ENCODE peak calls at places on chromosomes 5 and 9, in eight cellular contexts. X, N, U, O, P, D, R and A are unnamed samples.

GRCh38 chr5:86332851-86333250 is 284.9 kb upstream of the COX7C start:
- DNase-seq in O (no peak), D (no peak), U (no peak), X (no peak), N (no peak), R (no peak), P (no peak), A (no peak)

GRCh38 chr5:90740244-90740799 is 181.7 kb downstream of the ADGRV1 start:
- DNase-seq in D (no peak), X (no peak), P (no peak), O (no peak), U (no peak), N (no peak), R (no peak), A (no peak)

GRCh38 chr9:2764371-2764770 is 47.1 kb downstream of the KCNV2 start:
- DNase-seq in D (no peak), U (peak), P (no peak), X (no peak), R (no peak), N (no peak), O (no peak), A (no peak)

GRCh38 chr9:91223000-91223399 is 138.7 kb downstream of the AUH start:
- DNase-seq in U (no peak), R (no peak), X (no peak), D (no peak), O (no peak), N (no peak), P (no peak), A (no peak)

GRCh38 chr5:155575861-155576260 is 562.3 kb downstream of the KIF4B start:
- DNase-seq in P (no peak), O (no peak), U (no peak), X (no peak), N (no peak), D (no peak), R (no peak), A (no peak)

GRCh38 chr9:129763235-129763917 is 10.5 kb upstream of the PTGES start:
- DNase-seq in X (peak), R (peak), P (no peak), U (peak), N (no peak), D (no peak), O (no peak), A (no peak)

GRCh38 chr9:98610711-98611110 is 98.0 kb downstream of the GABBR2 start:
- DNase-seq in P (no peak), R (no peak), U (no peak), N (no peak), X (no peak), D (no peak), O (no peak), A (no peak)

GRCh38 chr5:120146787-120147186 is 317.3 kb upstream of the PRR16 start:
- DNase-seq in N (no peak), O (no peak), P (no peak), D (no peak), X (no peak), U (no peak), R (no peak), A (no peak)

GRCh38 chr5:7872517-7873149 is 3.7 kb downstream of the MTRR start:
- DNase-seq in O (no peak), N (no peak), X (no peak), P (no peak), R (no peak), U (no peak), D (no peak), A (no peak)

GRCh38 chr5:177540438-177540837 is 13.9 kb downstream of the FAM193B start:
- DNase-seq in N (no peak), X (no peak), O (no peak), P (no peak), U (no peak), D (no peak), R (no peak), A (no peak)

GRCh38 chr5:61704289-61704688 is 372.2 kb downstream of the ZSWIM6 start:
- DNase-seq in X (no peak), O (no peak), N (no peak), P (no peak), D (no peak), R (no peak), U (no peak), A (no peak)

GRCh38 chr5:58999804-59000595 is 417.1 kb downstream of the RAB3C start:
- DNase-seq in P (no peak), R (no peak), D (no peak), U (no peak), X (no peak), O (no peak), N (peak), A (no peak)

GRCh38 chr5:127639804-127640203 is 9.1 kb upstream of the CTXN3 start:
- DNase-seq in N (no peak), P (no peak), D (no peak), U (no peak), O (no peak), R (no peak), X (no peak), A (no peak)

GRCh38 chr5:68459500-68460139 is 244.1 kb downstream of the PIK3R1 start:
- DNase-seq in R (no peak), O (no peak), N (no peak), X (no peak), U (no peak), D (no peak), P (no peak), A (no peak)

GRCh38 chr5:121693864-121694263 is 157.8 kb upstream of the FTMT start:
- DNase-seq in N (peak), R (peak), X (no peak), P (no peak), D (no peak), U (peak), O (no peak), A (no peak)

GRCh38 chr5:2184024-2184362 is 301.3 kb upstream of the IRX4 start:
- DNase-seq in D (no peak), R (no peak), P (no peak), U (no peak), N (no peak), O (no peak), X (no peak), A (no peak)

GRCh38 chr9:84996049-84996448 is 326.5 kb downstream of the NTRK2 start:
- DNase-seq in O (no peak), X (no peak), D (no peak), N (peak), R (peak), P (no peak), U (peak), A (no peak)

GRCh38 chr5:33997331-33997983 is 10.4 kb downstream of the AMACR start:
- DNase-seq in U (peak), N (peak), R (peak), X (no peak), P (peak), O (no peak), D (peak), A (peak)

GRCh38 chr9:130405657-130406257 is 39.0 kb upstream of the ASS1 start:
- DNase-seq in D (no peak), R (no peak), O (no peak), U (no peak), X (no peak), N (no peak), P (no peak), A (no peak)

GRCh38 chr5:123813937-123814624 is 302.1 kb downstream of the CSNK1G3 start:
- DNase-seq in O (no peak), X (no peak), U (peak), N (no peak), P (no peak), D (no peak), R (peak), A (no peak)

GRCh38 chr5:143796110-143796509 is 15.9 kb upstream of the HMHB1 start:
- DNase-seq in O (no peak), X (no peak), P (no peak), R (peak), D (no peak), U (no peak), N (no peak), A (no peak)

GRCh38 chr5:179467441-179467840 is 82.9 kb upstream of the RUFY1 start:
- DNase-seq in X (no peak), D (no peak), R (no peak), O (no peak), P (no peak), U (no peak), N (no peak), A (no peak)

GRCh38 chr9:90907790-90908189 is 106.2 kb downstream of the SYK start:
- DNase-seq in R (no peak), X (no peak), O (no peak), D (no peak), U (no peak), P (no peak), N (no peak), A (no peak)

GRCh38 chr9:4741365-4742031 is 496 bp upstream of the AK3 start:
- DNase-seq in X (peak), N (no peak), U (no peak), D (peak), R (peak), O (no peak), P (peak), A (no peak)

GRCh38 chr9:110650991-110651411 is 17.6 kb upstream of the MUSK start:
- DNase-seq in D (peak), P (no peak), O (peak), X (no peak), N (no peak), U (peak), R (peak), A (no peak)

GRCh38 chr9:94867842-94868312 is 141.4 kb downstream of the AOPEP start:
- DNase-seq in R (peak), D (no peak), X (no peak), U (peak), O (no peak), N (peak), P (no peak), A (peak)

GRCh38 chr9:31144614-31145013 is 1239.8 kb upstream of the ACO1 start:
- DNase-seq in D (no peak), X (no peak), P (no peak), N (no peak), R (no peak), O (no peak), U (no peak), A (no peak)

GRCh38 chr9:112166176-112167140 is 8.6 kb downstream of the SUSD1 start:
- DNase-seq in O (no peak), X (no peak), D (no peak), U (peak), R (peak), P (no peak), N (peak), A (peak)
- TF ChIP-seq CTCF in O (no peak), X (peak), D (no peak), U (peak), R (peak), P (no peak), N (peak), A (no peak)

GRCh38 chr9:81078555-81078954 is 610.8 kb downstream of the TLE1 start:
- DNase-seq in U (no peak), O (no peak), X (no peak), N (no peak), P (no peak), R (no peak), D (no peak), A (no peak)

GRCh38 chr9:81080185-81080584 is 609.2 kb downstream of the TLE1 start:
- DNase-seq in O (no peak), U (no peak), P (no peak), N (no peak), X (no peak), D (no peak), R (no peak), A (no peak)

GRCh38 chr9:81076131-81076530 is 613.2 kb downstream of the TLE1 start:
- DNase-seq in N (no peak), U (no peak), P (no peak), X (no peak), D (no peak), R (no peak), O (no peak), A (no peak)

GRCh38 chr9:81074261-81074660 is 615.1 kb downstream of the TLE1 start:
- DNase-seq in O (no peak), X (no peak), N (no peak), D (no peak), U (no peak), R (no peak), P (no peak), A (no peak)

GRCh38 chr9:81077572-81077971 is 611.8 kb downstream of the TLE1 start:
- DNase-seq in R (no peak), D (no peak), N (no peak), P (no peak), U (no peak), X (no peak), O (no peak), A (no peak)
- TF ChIP-seq CTCF in R (no peak), D (no peak), N (no peak), P (no peak), U (no peak), X (no peak), O (no peak), A (no peak)

GRCh38 chr9:96232539-96233241 is 69.3 kb downstream of the HSD17B3 start:
- DNase-seq in O (no peak), X (peak), P (no peak), U (peak), D (peak), R (peak), N (peak), A (peak)

GRCh38 chr9:96232164-96232538 is 69.8 kb downstream of the HSD17B3 start:
- DNase-seq in D (no peak), R (no peak), P (no peak), X (no peak), O (no peak), N (no peak), U (no peak), A (no peak)

DNA sequence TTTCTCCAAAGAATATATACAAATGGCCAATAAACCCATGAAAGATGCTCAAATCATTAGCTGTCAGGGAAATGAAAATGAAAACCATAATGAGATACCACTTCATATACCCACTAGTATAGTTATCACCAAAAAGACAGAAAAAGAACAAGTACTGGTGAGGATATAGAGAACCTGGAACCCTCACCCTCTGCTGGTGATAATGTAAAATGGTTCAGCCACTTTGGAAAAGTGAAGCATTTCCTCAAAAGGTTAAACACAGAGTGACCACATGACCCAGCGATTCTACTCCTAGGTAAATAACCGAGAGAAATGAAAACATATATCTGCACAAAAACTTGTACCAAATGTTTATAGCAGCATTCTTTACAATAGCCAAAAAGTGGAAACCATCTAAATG is 72.0 kb downstream of the HSD17B3 start:
- DNase-seq in D (no peak), X (no peak), N (no peak), U (no peak), R (no peak), P (no peak), O (no peak), A (no peak)
- TF ChIP-seq CTCF in D (no peak), X (no peak), N (no peak), U (no peak), R (no peak), P (no peak), O (peak), A (no peak)

GRCh38 chr9:126957687-126958053 is 43.1 kb downstream of the RALGPS1 start:
- DNase-seq in O (no peak), D (no peak), U (peak), N (no peak), R (peak), P (no peak), X (no peak), A (no peak)
- TF ChIP-seq CTCF in O (no peak), D (no peak), U (no peak), N (no peak), R (no peak), P (no peak), X (no peak), A (no peak)

GRCh38 chr9:20608582-20608981 is 13.7 kb downstream of the MLLT3 start:
- DNase-seq in P (no peak), U (no peak), N (no peak), O (no peak), R (no peak), X (no peak), D (no peak), A (no peak)

GRCh38 chr9:20616808-20617207 is 5.5 kb downstream of the MLLT3 start:
- DNase-seq in X (no peak), R (no peak), U (no peak), O (no peak), N (no peak), D (no peak), P (no peak), A (no peak)

GRCh38 chr9:20614602-20615216 is 7.6 kb downstream of the MLLT3 start:
- DNase-seq in P (no peak), U (no peak), O (no peak), N (no peak), D (no peak), X (no peak), R (no peak), A (no peak)

GRCh38 chr9:20606637-20607036 is 15.7 kb downstream of the MLLT3 start:
- DNase-seq in P (no peak), D (no peak), U (no peak), X (peak), R (peak), N (peak), O (no peak), A (peak)

GRCh38 chr9:20611751-20612287 is 10.5 kb downstream of the MLLT3 start:
- DNase-seq in U (peak), P (no peak), D (no peak), N (peak), O (no peak), R (peak), X (no peak), A (no peak)
- TF ChIP-seq CTCF in U (peak), P (peak), D (no peak), N (peak), O (peak), R (peak), X (peak), A (peak)

GRCh38 chr5:76958976-76959767 is 6.3 kb downstream of the CRHBP start:
- DNase-seq in R (peak), U (peak), N (no peak), P (no peak), O (no peak), X (no peak), D (no peak), A (no peak)

GRCh38 chr5:76952795-76953536 is at the start of gene CRHBP:
- DNase-seq in D (no peak), P (no peak), X (no peak), R (no peak), U (no peak), O (no peak), N (no peak), A (no peak)

GRCh38 chr5:76956033-76956432 is 3.2 kb downstream of the CRHBP start:
- DNase-seq in D (no peak), R (no peak), N (no peak), U (no peak), O (no peak), X (no peak), P (no peak), A (no peak)

GRCh38 chr5:76954383-76954763 is 1.5 kb downstream of the CRHBP start:
- DNase-seq in D (no peak), P (no peak), O (no peak), X (no peak), R (no peak), N (no peak), U (no peak), A (no peak)

GRCh38 chr5:76953551-76954382 is 922 bp downstream of the CRHBP start:
- DNase-seq in U (no peak), R (peak), N (peak), X (no peak), D (no peak), P (no peak), O (no peak), A (peak)
- TF ChIP-seq CTCF in U (no peak), R (no peak), N (no peak), X (no peak), D (no peak), P (no peak), O (peak), A (no peak)